ENCODE peak calls at places on chromosomes 5 and 9, in six cellular contexts. A is nephron progenitor cell, K is left ventricle myocardium inferior, I is tibial nerve, W is psoas muscle, L is GM12865. U is an unnamed sample.
A peak's percentile ranks its signal among the peaks of the same experiment; 100 is the strongest.

GRCh38 chr5:72210913-72211670 is 103.8 kb downstream of the MAP1B start:
- DNase-seq in A (no peak), K (peak; percentile 57), I (peak; percentile 48), W (peak; percentile 57), L (no peak), U (no peak)

GRCh38 chr5:79236364-79236969 is 536 bp downstream of the JMY start:
- DNase-seq in A (peak; percentile 64), K (peak; percentile 22), I (peak; percentile 9), W (no peak), L (peak; percentile 49), U (peak; percentile 40)

GRCh38 chr5:67073045-67073444 is 123.6 kb downstream of the CD180 start:
- DNase-seq in A (no peak), K (no peak), I (no peak), W (no peak), L (no peak), U (no peak)

GRCh38 chr5:134380367-134380766 is 9.0 kb downstream of the UBE2B start:
- DNase-seq in A (no peak), K (no peak), I (no peak), W (no peak), L (no peak), U (no peak)

GRCh38 chr9:115008536-115008935 is 78.1 kb upstream of the TNFSF8 start:
- DNase-seq in A (no peak), K (no peak), I (no peak), W (no peak), L (no peak), U (no peak)

GRCh38 chr5:109989161-109989560 is 299.4 kb downstream of the MAN2A1 start:
- DNase-seq in A (no peak), K (no peak), I (no peak), W (no peak), L (no peak), U (no peak)

GRCh38 chr9:76873056-76873792 is 32.7 kb downstream of the PRUNE2 start:
- DNase-seq in A (peak; percentile 9), K (no peak), I (peak; percentile 7), W (no peak), L (no peak), U (no peak)

GRCh38 chr5:145218019-145218418 is 617.1 kb downstream of the PRELID2 start:
- DNase-seq in A (no peak), K (no peak), I (no peak), W (no peak), L (no peak), U (no peak)

GRCh38 chr9:86714976-86715375 is 232.3 kb downstream of the GAS1 start:
- DNase-seq in A (no peak), K (no peak), I (no peak), W (no peak), L (no peak), U (no peak)

GRCh38 chr5:121982089-121982488 is 20.3 kb downstream of the SRFBP1 start:
- DNase-seq in A (no peak), K (no peak), I (no peak), W (no peak), L (no peak), U (no peak)

GRCh38 chr9:13661014-13661413 is 381.5 kb upstream of the MPDZ start:
- DNase-seq in A (no peak), K (no peak), I (no peak), W (no peak), L (peak; percentile 9), U (no peak)

GRCh38 chr5:65359569-65359968 is 122.2 kb downstream of the ADAMTS6 start:
- DNase-seq in A (no peak), K (no peak), I (no peak), W (no peak), L (no peak), U (no peak)

GRCh38 chr5:20537911-20538310 is 549.9 kb upstream of the CDH18 start:
- DNase-seq in A (no peak), K (no peak), I (no peak), W (no peak), L (no peak), U (no peak)

GRCh38 chr9:79155308-79155707 is 416.5 kb upstream of the TLE4 start:
- DNase-seq in A (no peak), K (no peak), I (no peak), W (no peak), L (no peak), U (no peak)

GRCh38 chr9:122122903-122123632 is 30.0 kb upstream of the TTLL11 start:
- DNase-seq in A (peak; percentile 87), K (peak; percentile 62), I (peak; percentile 76), W (peak; percentile 85), L (peak; percentile 72), U (peak; percentile 85)

GRCh38 chr9:129436751-129437625 is 183.9 kb downstream of the C9orf50 start:
- DNase-seq in A (peak; percentile 72), K (peak; percentile 72), I (peak; percentile 48), W (peak; percentile 75), L (no peak), U (no peak)

GRCh38 chr9:116594552-116594951 is 92.6 kb upstream of the TRIM32 start:
- DNase-seq in A (no peak), K (no peak), I (no peak), W (no peak), L (no peak), U (no peak)

GRCh38 chr9:107491081-107492053 is 1.8 kb upstream of the KLF4 start:
- DNase-seq in A (peak; percentile 39), K (peak; percentile 34), I (peak; percentile 62), W (peak; percentile 59), L (no peak), U (no peak)

GRCh38 chr9:89039092-89039465 is 47.8 kb downstream of the S1PR3 start:
- DNase-seq in A (no peak), K (no peak), I (no peak), W (no peak), L (no peak), U (no peak)

GRCh38 chr5:96868603-96869371 is 7.5 kb upstream of the ERAP2 start:
- DNase-seq in A (no peak), K (no peak), I (peak; percentile 46), W (no peak), L (peak; percentile 86), U (peak; percentile 53)

GRCh38 chr5:111383288-111383970 is 128.9 kb downstream of the STARD4 start:
- DNase-seq in A (no peak), K (no peak), I (no peak), W (no peak), L (no peak), U (no peak)

GRCh38 chr5:71996789-71997188 is 110.5 kb upstream of the MAP1B start:
- DNase-seq in A (no peak), K (no peak), I (no peak), W (no peak), L (no peak), U (no peak)

GRCh38 chr9:35972093-35972492 is 14.1 kb upstream of the OR2S2 start:
- DNase-seq in A (peak; percentile 67), K (peak; percentile 29), I (no peak), W (no peak), L (no peak), U (no peak)

GRCh38 chr5:151239237-151239861 is 13.6 kb upstream of the GM2A start:
- DNase-seq in A (peak; percentile 63), K (peak; percentile 82), I (peak; percentile 60), W (peak; percentile 90), L (peak; percentile 86), U (peak; percentile 73)

GRCh38 chr9:135098400-135099105 is 11.1 kb downstream of the OLFM1 start:
- DNase-seq in A (peak; percentile 87), K (no peak), I (no peak), W (no peak), L (peak; percentile 18), U (peak; percentile 42)

GRCh38 chr9:76510041-76510440 is 51.1 kb downstream of the GCNT1 start:
- DNase-seq in A (no peak), K (no peak), I (no peak), W (no peak), L (no peak), U (no peak)

GRCh38 chr5:116572375-116573278 is 2.0 kb downstream of the SEMA6A start:
- DNase-seq in A (peak; percentile 68), K (peak; percentile 39), I (no peak), W (peak; percentile 62), L (no peak), U (no peak)

DNA sequence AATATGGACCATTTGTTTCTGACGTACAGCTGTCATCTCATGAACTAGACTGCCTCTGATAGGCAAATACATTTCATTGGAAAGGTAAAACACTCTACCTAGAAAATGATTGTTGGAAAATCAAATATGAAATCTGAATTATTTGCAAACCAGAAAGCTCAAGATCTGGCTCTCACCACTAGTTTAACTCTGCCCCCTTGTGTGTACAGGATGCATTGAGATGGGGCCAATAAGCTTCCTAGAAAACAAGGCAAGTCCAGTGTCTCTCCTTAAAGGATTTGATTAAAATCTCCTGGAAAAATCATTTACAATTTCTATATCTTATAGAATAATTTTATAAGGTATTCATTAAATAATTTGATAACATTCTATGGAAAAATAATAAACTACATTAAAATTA is 311.9 kb upstream of the ANKH start:
- DNase-seq in A (no peak), K (no peak), I (no peak), W (no peak), L (no peak), U (no peak)
- TF ChIP-seq CTCF in A (no peak), K (peak; percentile 44), I (no peak), W (no peak), L (no peak), U (no peak)

GRCh38 chr5:173513521-173513991 is 102.9 kb downstream of the BOD1 start:
- DNase-seq in A (no peak), K (no peak), I (no peak), W (no peak), L (no peak), U (no peak)
- TF ChIP-seq CTCF in A (no peak), K (peak; percentile 33), I (no peak), W (no peak), L (no peak), U (no peak)

GRCh38 chr9:112443200-112443599 is 43.4 kb upstream of the KIAA1958 start:
- DNase-seq in A (no peak), K (no peak), I (no peak), W (no peak), L (peak; percentile 38), U (no peak)
- TF ChIP-seq CTCF in A (no peak), K (peak; percentile 50), I (peak; percentile 14), W (peak; percentile 26), L (peak; percentile 47), U (peak; percentile 57)

GRCh38 chr9:82682431-82682830 is 380.5 kb downstream of the RASEF start:
- DNase-seq in A (no peak), K (no peak), I (no peak), W (no peak), L (no peak), U (no peak)
- TF ChIP-seq CTCF in A (no peak), K (no peak), I (no peak), W (no peak), L (no peak), U (no peak)

GRCh38 chr5:139385061-139385889 is 2.2 kb upstream of the SLC23A1 start:
- DNase-seq in A (no peak), K (no peak), I (no peak), W (no peak), L (peak; percentile 50), U (no peak)
- TF ChIP-seq CTCF in A (no peak), K (peak; percentile 62), I (no peak), W (peak; percentile 41), L (no peak), U (no peak)

U was measured in GM10248.